ENCODE peak calls at places on chromosomes 11 and 22, in four cellular contexts. A is PC-3; C is activated CD4-positive, alpha-beta T cell treated with anti-CD3 and anti-CD28 coated beads, Interleukin-2, amount 50 U/mL, for 48 hours; M is fibroblast of pulmonary artery. P is an unnamed sample.

GRCh38 chr11:7098235-7098832 is 9.5 kb downstream of the RBMXL2 start:
- DNase-seq in A (peak), C (no peak), M (peak), P (peak)

GRCh38 chr22:49621601-49622210 is 206.0 kb downstream of the BRD1 start:
- DNase-seq in A (no peak), C (no peak), M (no peak), P (no peak)

GRCh38 chr11:121300972-121301699 is 8.6 kb downstream of the SC5D start:
- DNase-seq in A (no peak), C (no peak), M (peak), P (no peak)

GRCh38 chr22:46021577-46021976 is 44.6 kb upstream of the WNT7B start:
- DNase-seq in A (no peak), C (no peak), M (no peak), P (no peak)

GRCh38 chr11:33930317-33931021 is 38.6 kb upstream of the LMO2 start:
- DNase-seq in A (no peak), C (no peak), M (peak), P (peak)

GRCh38 chr11:122727101-122727929 is 71.8 kb downstream of the UBASH3B start:
- DNase-seq in A (no peak), C (peak), M (no peak), P (no peak)

GRCh38 chr11:66278396-66279091 is 569 bp downstream of the CNIH2 start:
- DNase-seq in A (peak), C (no peak), M (peak), P (no peak)

GRCh38 chr11:45400594-45400993 is 114.5 kb upstream of the SYT13 start:
- DNase-seq in A (peak), C (no peak), M (peak), P (peak)

GRCh38 chr11:134987223-134987768 is 575.3 kb upstream of the B3GAT1 start:
- DNase-seq in A (no peak), C (no peak), M (no peak), P (no peak)